ENCODE peak calls at places on chromosomes 16 and 17, in four cellular contexts. W, D, R and J are unnamed samples.

GRCh38 chr16:67926181-67926742 is 5.4 kb downstream of the CTRL start:
- ATAC-seq in D (no peak), R (peak), W (no peak), J (no peak)

GRCh38 chr16:71845639-71846431 is at the start of gene ATXN1L:
- ATAC-seq in D (peak), W (peak), R (peak), J (peak)

GRCh38 chr17:67492824-67493490 is 115.9 kb downstream of the PITPNC1 start:
- ATAC-seq in D (no peak), R (no peak), W (no peak), J (no peak)

GRCh38 chr16:14613991-14614390 is 16.1 kb downstream of the PARN start:
- ATAC-seq in R (no peak), W (no peak), D (no peak), J (no peak)

GRCh38 chr16:760498-761343 is at the start of gene MSLN:
- ATAC-seq in D (peak), R (peak), W (no peak), J (peak)

GRCh38 chr17:2442166-2442565 is 41.3 kb upstream of the MNT start:
- ATAC-seq in D (no peak), R (no peak), W (no peak), J (no peak)

GRCh38 chr16:65728172-65728571 is 606.3 kb upstream of the CDH11 start:
- ATAC-seq in R (peak), D (no peak), W (no peak), J (peak)

GRCh38 chr16:10325783-10326543 is 59.9 kb upstream of the ATF7IP2 start:
- ATAC-seq in D (no peak), W (no peak), R (no peak), J (no peak)

GRCh38 chr17:55609737-55610201 is 98.5 kb upstream of the SMIM36 start:
- ATAC-seq in D (peak), W (no peak), R (no peak), J (no peak)

GRCh38 chr17:69578385-69578936 is 164.0 kb downstream of the MAP2K6 start:
- ATAC-seq in W (no peak), D (peak), R (no peak), J (no peak)

GRCh38 chr16:50555269-50555875 is 7.2 kb downstream of the NKD1 start:
- ATAC-seq in R (no peak), D (no peak), W (no peak), J (no peak)

GRCh38 chr16:1781758-1782407 is 488 bp downstream of the SPSB3 start:
- ATAC-seq in D (peak), W (no peak), R (peak), J (peak)

GRCh38 chr17:35074711-35075707 is 11.5 kb upstream of the RFFL start:
- ATAC-seq in W (no peak), R (no peak), D (no peak), J (no peak)

GRCh38 chr17:65170839-65171238 is 33.7 kb downstream of the RGS9 start:
- ATAC-seq in R (no peak), D (peak), W (no peak), J (peak)

GRCh38 chr17:49067163-49067562 is 65.4 kb upstream of the B4GALNT2 start:
- ATAC-seq in R (no peak), D (no peak), W (no peak), J (no peak)

GRCh38 chr16:20704281-20704680 is 6.8 kb upstream of the ACSM1 start:
- ATAC-seq in R (no peak), D (no peak), W (no peak), J (peak)

GRCh38 chr17:40564883-40565744 is at the start of gene CCR7:
- ATAC-seq in D (peak), W (peak), R (no peak), J (peak)

GRCh38 chr16:4136229-4136813 is 20.1 kb upstream of the ADCY9 start:
- ATAC-seq in R (peak), D (peak), W (no peak), J (peak)

GRCh38 chr17:2610640-2611175 is 17.3 kb downstream of the PAFAH1B1 start:
- ATAC-seq in R (no peak), D (no peak), W (peak), J (no peak)

GRCh38 chr17:10286324-10286723 is 86.5 kb downstream of the MYH13 start:
- ATAC-seq in R (peak), W (no peak), D (no peak), J (no peak)